ENCODE peak calls at places on chromosome 14, in nine cellular contexts. F is BJ, G is astrocyte, M is fibroblast of mammary gland, C is tibial artery, B is HCT116, Q is K562, W is IMR-90, D is thyroid gland. P is an unnamed sample.

GRCh38 chr14:76768671-76769500 is 7.6 kb downstream of the VASH1 start:
- DNase-seq in F (no peak), W (no peak), M (no peak), G (no peak), C (peak), D (no peak), B (no peak), Q (no peak), P (no peak)

GRCh38 chr14:71908141-71908540 is 24.1 kb upstream of the RGS6 start:
- DNase-seq in M (no peak), B (no peak), C (no peak), F (no peak), W (no peak), D (no peak), G (no peak), Q (no peak), P (no peak)

GRCh38 chr14:32477406-32477805 is 148.3 kb downstream of the AKAP6 start:
- DNase-seq in C (no peak), G (no peak), B (no peak), Q (no peak), F (no peak), D (no peak), W (no peak), M (no peak), P (no peak)

GRCh38 chr14:90111895-90112534 is 50.2 kb downstream of the KCNK13 start:
- DNase-seq in C (no peak), G (peak), M (peak), D (no peak), B (peak), F (no peak), W (peak), Q (no peak), P (no peak)

GRCh38 chr14:79165460-79166080 is 995.4 kb downstream of the NRXN3 start:
- DNase-seq in G (no peak), C (no peak), Q (no peak), D (no peak), F (no peak), B (no peak), W (no peak), M (no peak), P (no peak)

GRCh38 chr14:100402631-100403030 is 79.5 kb downstream of the SLC25A47 start:
- DNase-seq in D (no peak), G (no peak), W (no peak), C (no peak), M (no peak), B (no peak), Q (no peak), F (no peak), P (no peak)

GRCh38 chr14:78010688-78011087 is 159.5 kb upstream of the NRXN3 start:
- DNase-seq in C (no peak), F (no peak), B (no peak), G (peak), D (peak), W (peak), Q (no peak), M (peak), P (no peak)

GRCh38 chr14:100687386-100687785 is 39.3 kb upstream of the DLK1 start:
- DNase-seq in Q (no peak), M (no peak), G (no peak), D (no peak), B (no peak), C (no peak), F (no peak), W (no peak), P (no peak)

GRCh38 chr14:77372304-77372841 is 4.5 kb downstream of the TMED8 start:
- DNase-seq in C (no peak), Q (no peak), G (peak), D (peak), B (no peak), W (peak), M (peak), F (no peak), P (peak)

GRCh38 chr14:74538411-74539391 is 45.1 kb downstream of the ISCA2 start:
- DNase-seq in C (no peak), W (no peak), D (no peak), Q (no peak), B (no peak), F (no peak), M (no peak), G (no peak), P (no peak)

GRCh38 chr14:75153295-75153694 is 23.1 kb downstream of the TMED10 start:
- DNase-seq in C (no peak), M (no peak), Q (no peak), F (no peak), W (no peak), G (no peak), D (no peak), B (no peak), P (no peak)

GRCh38 chr14:52824479-52824878 is 33.1 kb upstream of the GNPNAT1 start:
- DNase-seq in W (peak), Q (no peak), C (no peak), D (no peak), M (no peak), G (peak), F (no peak), B (no peak), P (no peak)

GRCh38 chr14:72741836-72742681 is 151.8 kb downstream of the DPF3 start:
- DNase-seq in W (no peak), D (no peak), C (peak), Q (peak), M (no peak), G (no peak), B (no peak), F (no peak), P (no peak)

GRCh38 chr14:22839159-22839779 is 2.9 kb downstream of the MMP14 start:
- DNase-seq in W (peak), F (no peak), B (no peak), Q (no peak), D (no peak), G (no peak), M (peak), C (peak), P (no peak)

GRCh38 chr14:50937325-50937724 is 7.0 kb downstream of the PYGL start:
- DNase-seq in F (peak), D (no peak), W (peak), C (no peak), G (peak), B (no peak), M (peak), Q (no peak), P (no peak)

GRCh38 chr14:80465541-80466220 is 254.4 kb upstream of the DIO2 start:
- DNase-seq in W (no peak), D (no peak), M (no peak), F (no peak), C (no peak), G (no peak), Q (no peak), B (no peak), P (no peak)

GRCh38 chr14:97719931-97720330 is 922.7 kb downstream of the VRK1 start:
- DNase-seq in M (no peak), F (no peak), W (no peak), B (no peak), Q (no peak), D (no peak), C (no peak), G (no peak), P (no peak)

GRCh38 chr14:72801381-72801812 is 92.5 kb downstream of the DPF3 start:
- DNase-seq in G (peak), W (peak), D (no peak), C (no peak), Q (no peak), B (peak), F (peak), M (peak), P (peak)

GRCh38 chr14:75667099-75667498 is 6.1 kb downstream of the TTLL5 start:
- DNase-seq in M (no peak), W (no peak), B (no peak), Q (no peak), G (no peak), C (no peak), D (no peak), F (no peak), P (no peak)

GRCh38 chr14:59318908-59319307 is 130.4 kb downstream of the DAAM1 start:
- DNase-seq in Q (no peak), B (no peak), D (no peak), M (no peak), G (no peak), F (no peak), C (no peak), W (no peak), P (no peak)

GRCh38 chr14:21003788-21004346 is 4.8 kb downstream of the SLC39A2 start:
- DNase-seq in F (no peak), Q (no peak), M (no peak), D (no peak), C (no peak), B (no peak), W (no peak), G (no peak), P (no peak)

GRCh38 chr14:69535230-69535848 is 39.3 kb downstream of the CCDC177 start:
- DNase-seq in C (peak), M (peak), Q (peak), F (no peak), G (peak), W (peak), D (peak), B (peak), P (peak)

GRCh38 chr14:95227279-95227860 is 70.0 kb upstream of the DICER1 start:
- DNase-seq in G (peak), B (no peak), F (no peak), M (no peak), C (no peak), Q (no peak), D (peak), W (peak), P (no peak)

GRCh38 chr14:71497645-71498086 is 434.6 kb upstream of the RGS6 start:
- DNase-seq in M (peak), D (no peak), B (no peak), C (no peak), G (peak), W (peak), Q (no peak), F (no peak), P (no peak)

GRCh38 chr14:97687944-97688625 is 890.9 kb downstream of the VRK1 start:
- DNase-seq in C (no peak), Q (no peak), W (no peak), B (no peak), G (no peak), M (peak), D (no peak), F (no peak), P (no peak)

GRCh38 chr14:94570002-94570400 is 8.8 kb downstream of the SERPINA4 start:
- DNase-seq in G (no peak), D (no peak), F (no peak), Q (no peak), C (peak), W (no peak), M (no peak), B (no peak), P (no peak)

GRCh38 chr14:65019944-65020566 is 33.4 kb downstream of the FNTB start:
- DNase-seq in Q (peak), B (peak), G (peak), D (peak), W (peak), C (no peak), M (peak), F (no peak), P (peak)

GRCh38 chr14:65975865-65976264 is 510.3 kb upstream of the CCDC196 start:
- DNase-seq in Q (no peak), F (no peak), D (no peak), W (no peak), G (no peak), B (no peak), C (no peak), M (no peak), P (no peak)

GRCh38 chr14:26594148-26594547 is 3.7 kb downstream of the NOVA1 start:
- DNase-seq in B (no peak), M (peak), W (no peak), Q (no peak), D (no peak), F (no peak), C (no peak), G (no peak), P (no peak)

GRCh38 chr14:34398024-34398423 is 64.0 kb downstream of the SPTSSA start:
- DNase-seq in Q (no peak), B (no peak), W (no peak), M (no peak), F (no peak), C (no peak), D (no peak), G (no peak), P (no peak)

GRCh38 chr14:93019367-93019843 is 96.3 kb downstream of the ITPK1 start:
- DNase-seq in Q (no peak), G (no peak), B (no peak), F (no peak), D (no peak), M (no peak), W (no peak), C (no peak), P (no peak)

GRCh38 chr14:20683896-20684661 is at the start of gene RNASE4:
- DNase-seq in F (no peak), G (peak), Q (peak), B (peak), C (peak), W (peak), M (peak), D (peak), P (peak)

GRCh38 chr14:88013750-88014349 is 8.9 kb downstream of the GPR65 start:
- DNase-seq in Q (peak), F (no peak), C (peak), D (peak), B (peak), W (peak), G (peak), M (peak), P (no peak)

GRCh38 chr14:64706552-64707193 is 2.4 kb downstream of the PLEKHG3 start:
- DNase-seq in Q (no peak), C (peak), W (no peak), D (no peak), M (no peak), G (no peak), B (no peak), F (no peak), P (no peak)

GRCh38 chr14:85660243-85660922 is 130.4 kb downstream of the FLRT2 start:
- DNase-seq in W (no peak), C (no peak), B (no peak), G (no peak), D (no peak), F (no peak), Q (no peak), M (no peak), P (no peak)

GRCh38 chr14:103144085-103144484 is 20.8 kb downstream of the TNFAIP2 start:
- DNase-seq in F (peak), W (peak), B (no peak), Q (no peak), G (no peak), D (no peak), C (no peak), M (peak), P (peak)
- H3K4me3 ChIP-seq in F (no peak), W (no peak), B (no peak), Q (no peak), G (no peak), D (no peak), C (no peak), M (no peak), P (no peak)

DNA sequence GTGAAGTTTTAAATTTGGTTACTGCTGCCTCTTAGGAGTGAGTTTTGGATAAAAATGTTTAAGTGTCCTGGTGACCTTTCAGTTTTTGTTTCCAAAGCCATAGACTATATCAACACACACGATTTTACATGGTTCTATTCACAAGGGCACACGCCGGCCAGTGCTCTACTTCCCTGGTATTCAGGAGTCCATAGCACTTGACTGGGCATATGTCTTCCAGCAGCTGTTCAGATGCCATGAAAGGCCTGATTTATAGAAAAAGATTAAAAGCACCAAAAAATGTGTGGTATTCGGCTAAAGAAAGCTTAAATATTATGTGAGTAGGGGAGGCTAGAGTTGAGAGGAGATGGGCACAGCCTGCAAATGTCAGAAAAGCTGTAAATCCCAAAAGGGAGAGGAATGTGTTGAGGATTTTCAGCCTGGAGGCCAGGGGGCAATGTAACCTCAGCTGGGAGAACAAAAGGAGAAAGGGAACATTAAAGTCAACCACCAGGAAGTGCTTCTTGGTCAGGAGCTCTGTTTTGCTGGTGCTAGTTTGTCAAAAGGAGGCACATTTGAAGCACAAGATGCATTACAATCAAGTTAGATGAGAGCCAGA is 478.4 kb downstream of the RAD51B start:
- DNase-seq in G (no peak), M (peak), Q (no peak), D (peak), B (no peak), C (no peak), F (no peak), W (peak), P (no peak)
- TF ChIP-seq CTCF in G (no peak), M (peak), Q (peak), D (no peak), B (no peak), C (peak), F (peak), W (peak), P (peak)

GRCh38 chr14:103121161-103121845 is 2.0 kb upstream of the TNFAIP2 start:
- DNase-seq in M (peak), C (peak), F (no peak), Q (no peak), W (no peak), B (no peak), D (peak), G (no peak), P (no peak)
- H3K4me3 ChIP-seq in M (no peak), C (peak), F (no peak), Q (no peak), W (no peak), B (no peak), D (no peak), G (no peak), P (no peak)

DNA sequence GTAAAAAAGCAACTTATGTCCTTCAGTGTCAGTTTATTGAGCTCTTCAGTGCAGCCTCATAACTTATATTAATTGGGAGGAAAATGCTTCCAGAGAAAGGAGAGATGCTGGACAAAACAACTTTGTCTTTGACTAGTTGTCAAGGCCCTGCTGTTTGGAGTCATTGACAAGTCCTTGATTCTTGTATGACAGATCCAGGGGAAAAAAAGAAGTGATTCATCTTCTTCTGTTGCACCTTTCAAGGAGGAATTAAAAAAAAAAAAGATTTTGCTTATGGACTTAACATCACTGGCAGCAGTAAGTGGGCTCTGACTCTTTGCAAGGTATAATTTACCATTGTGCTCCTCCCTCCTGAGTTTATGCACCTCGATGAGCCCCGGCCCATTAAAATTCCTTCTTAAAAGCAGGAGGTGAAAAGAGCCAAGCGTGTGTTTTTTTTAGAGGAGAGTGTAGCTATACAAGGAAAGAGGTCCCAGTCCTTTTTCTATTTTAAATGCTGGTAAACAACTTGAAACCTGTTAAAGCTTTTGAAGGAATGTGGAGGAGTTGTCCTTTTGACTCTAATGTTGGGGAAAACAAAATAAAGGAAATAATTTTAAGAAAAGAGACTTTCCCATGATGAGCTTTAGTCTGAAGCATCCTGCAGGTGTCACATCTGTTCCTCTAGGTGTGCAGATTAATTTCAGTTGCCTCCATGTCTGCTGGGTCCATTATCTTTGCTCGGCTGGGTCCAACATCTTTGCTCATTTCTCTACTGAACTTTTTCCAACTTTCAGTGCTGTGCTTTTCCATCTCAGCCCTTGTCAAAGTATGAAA is 431.6 kb downstream of the RAD51B start:
- DNase-seq in M (no peak), Q (no peak), C (no peak), D (peak), B (no peak), G (no peak), W (no peak), F (no peak), P (no peak)
- TF ChIP-seq CTCF in M (no peak), Q (no peak), C (no peak), D (no peak), B (no peak), G (no peak), W (no peak), F (no peak), P (no peak)

GRCh38 chr14:103103461-103104388 is 9.2 kb downstream of the EXOC3L4 start:
- DNase-seq in G (no peak), M (peak), W (peak), C (no peak), B (no peak), Q (no peak), D (no peak), F (no peak), P (no peak)
- H3K4me3 ChIP-seq in G (no peak), M (no peak), W (no peak), C (no peak), B (peak), Q (no peak), D (no peak), F (peak), P (no peak)

GRCh38 chr14:103140316-103141109 is 17.3 kb downstream of the TNFAIP2 start:
- DNase-seq in Q (no peak), F (no peak), W (no peak), M (no peak), C (no peak), D (peak), G (no peak), B (no peak), P (no peak)

GRCh38 chr14:103139371-103140016 is 16.2 kb downstream of the TNFAIP2 start:
- DNase-seq in W (no peak), M (no peak), D (no peak), G (no peak), F (no peak), B (no peak), Q (no peak), C (no peak), P (no peak)

GRCh38 chr14:103142031-103142430 is 18.8 kb downstream of the TNFAIP2 start:
- DNase-seq in C (no peak), D (no peak), Q (no peak), W (no peak), M (no peak), B (no peak), G (no peak), F (no peak), P (no peak)

GRCh38 chr14:103142903-103143302 is 19.6 kb downstream of the TNFAIP2 start:
- DNase-seq in C (no peak), M (no peak), Q (no peak), B (no peak), G (no peak), D (no peak), F (no peak), W (no peak), P (no peak)

GRCh38 chr14:103141117-103141796 is 18.0 kb downstream of the TNFAIP2 start:
- DNase-seq in W (peak), B (peak), F (no peak), Q (peak), M (peak), D (peak), G (no peak), C (no peak), P (no peak)
- TF ChIP-seq CTCF in W (peak), B (peak), F (peak), Q (peak), M (peak), D (peak), G (peak), C (no peak), P (peak)

GRCh38 chr14:99191663-99192621 is 80.1 kb downstream of the BCL11B start:
- DNase-seq in W (peak), C (peak), B (no peak), M (peak), D (peak), F (peak), G (peak), Q (no peak), P (no peak)
- H3K4me3 ChIP-seq in W (no peak), C (peak), B (no peak), M (no peak), D (peak), F (peak), G (peak), Q (no peak), P (peak)

GRCh38 chr14:24271834-24272263 is 452 bp upstream of the RABGGTA start:
- DNase-seq in G (no peak), B (no peak), C (no peak), W (no peak), D (no peak), Q (no peak), M (no peak), F (no peak), P (no peak)
- TF ChIP-seq CTCF in G (no peak), B (no peak), C (no peak), W (no peak), D (no peak), Q (no peak), M (no peak), F (no peak), P (no peak)

DNA sequence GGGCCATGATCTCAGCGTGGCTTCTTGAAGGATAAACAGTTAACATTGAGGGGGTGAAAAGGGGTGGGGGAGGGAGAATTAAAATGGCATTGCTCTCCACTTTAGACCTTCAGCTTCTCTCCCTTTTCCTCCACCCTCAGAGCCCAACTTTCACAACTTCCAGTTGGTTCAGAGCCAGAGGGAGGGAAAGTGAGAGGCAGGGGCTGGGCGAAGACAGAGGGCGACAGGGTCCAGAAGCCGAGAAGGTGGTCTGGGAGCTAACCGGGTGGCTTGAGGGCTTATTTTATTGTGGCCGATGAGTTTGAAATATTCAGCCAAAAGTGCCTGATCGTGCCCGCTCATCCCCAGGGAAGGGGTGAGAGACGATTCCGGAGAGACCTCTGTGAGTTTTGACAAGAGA is 4.1 kb downstream of the BMP4 start:
- DNase-seq in W (no peak), B (no peak), F (no peak), D (no peak), C (no peak), Q (no peak), M (no peak), G (no peak), P (no peak)
- H3K4me3 ChIP-seq in W (peak), B (no peak), F (peak), D (peak), C (peak), Q (no peak), M (peak), G (peak), P (peak)

P was measured in AG09309.